ENCODE peak calls at places on chromosomes 16 and 17, in six cellular contexts. H is RCC 7860, Q is left kidney, D is tibial nerve, B is activated gamma-delta T cell, X is mesothelial cell of epicardium. F is an unnamed sample.

GRCh38 chr17:31754239-31754945 is 104.7 kb downstream of the COPRS start:
- DNase-seq in B (no peak), X (no peak), Q (no peak), D (no peak), H (peak), F (no peak)

GRCh38 chr16:29986931-29987330 is 8.5 kb downstream of the HIRIP3 start:
- DNase-seq in H (no peak), X (no peak), B (no peak), Q (no peak), D (no peak), F (no peak)

GRCh38 chr17:6429266-6429665 is 5.7 kb downstream of the AIPL1 start:
- DNase-seq in D (no peak), X (no peak), Q (no peak), H (no peak), B (no peak), F (no peak)

GRCh38 chr17:76969598-76970172 is 101.5 kb downstream of the MGAT5B start:
- DNase-seq in Q (peak), D (no peak), B (peak), X (no peak), H (no peak), F (no peak)

GRCh38 chr17:60154616-60155426 is 5.0 kb downstream of the CA4 start:
- DNase-seq in X (no peak), B (no peak), H (no peak), Q (no peak), D (peak), F (no peak)

GRCh38 chr17:76193616-76194015 is 46.7 kb downstream of the RNF157 start:
- DNase-seq in H (no peak), X (no peak), D (no peak), Q (peak), B (no peak), F (no peak)

GRCh38 chr17:68089881-68090280 is 54.3 kb downstream of the KPNA2 start:
- DNase-seq in B (no peak), D (peak), X (no peak), H (peak), Q (no peak), F (peak)

GRCh38 chr17:41678907-41679739 is 9.6 kb upstream of the EIF1 start:
- DNase-seq in H (peak), D (no peak), Q (peak), X (no peak), B (no peak), F (peak)

GRCh38 chr16:8611886-8612595 is 9.5 kb upstream of the METTL22 start:
- DNase-seq in X (no peak), H (no peak), Q (no peak), B (no peak), D (no peak), F (no peak)

GRCh38 chr16:56365552-56365951 is 59.8 kb downstream of the AMFR start:
- DNase-seq in H (no peak), Q (no peak), X (no peak), B (no peak), D (no peak), F (no peak)

GRCh38 chr16:57306676-57307341 is 22.3 kb upstream of the PLLP start:
- DNase-seq in X (no peak), B (no peak), H (no peak), Q (no peak), D (no peak), F (no peak)

GRCh38 chr17:8729860-8730259 is 14.8 kb downstream of the CCDC42 start:
- DNase-seq in D (no peak), B (no peak), X (no peak), H (no peak), Q (no peak), F (no peak)

GRCh38 chr16:2023098-2023925 is 3.4 kb upstream of the NHERF2 start:
- DNase-seq in Q (peak), H (peak), X (peak), D (peak), B (peak), F (peak)

GRCh38 chr17:73872816-73873215 is 228.6 kb upstream of the SDK2 start:
- DNase-seq in X (no peak), D (no peak), B (no peak), Q (peak), H (no peak), F (no peak)

GRCh38 chr17:32536736-32537646 is 50.2 kb downstream of the CDK5R1 start:
- DNase-seq in B (no peak), H (no peak), X (no peak), D (no peak), Q (no peak), F (no peak)

GRCh38 chr16:88378401-88378800 is 4.4 kb upstream of the ZNF469 start:
- DNase-seq in H (no peak), X (no peak), B (no peak), Q (no peak), D (no peak), F (no peak)

GRCh38 chr16:82082543-82083244 is 47.6 kb downstream of the HSD17B2 start:
- DNase-seq in Q (peak), B (no peak), D (no peak), X (no peak), H (no peak), F (no peak)

GRCh38 chr16:79009911-79010310 is 590.6 kb downstream of the MAF start:
- DNase-seq in X (no peak), B (no peak), Q (no peak), D (no peak), H (no peak), F (no peak)

GRCh38 chr17:18248300-18248731 is 10.2 kb downstream of the FLII start:
- DNase-seq in X (no peak), H (peak), Q (peak), D (peak), B (no peak), F (peak)

GRCh38 chr16:58393138-58393504 is 850 bp downstream of the GINS3 start:
- DNase-seq in B (no peak), H (no peak), X (no peak), Q (no peak), D (no peak), F (peak)

GRCh38 chr17:34823023-34823422 is 138.2 kb downstream of the CCT6B start:
- DNase-seq in X (no peak), B (no peak), D (no peak), H (no peak), Q (no peak), F (no peak)

GRCh38 chr16:11517926-11518325 is 68.8 kb downstream of the LITAF start:
- DNase-seq in B (no peak), D (no peak), Q (no peak), X (no peak), H (no peak), F (no peak)

GRCh38 chr16:69726313-69727060 is at the start of gene NQO1:
- DNase-seq in Q (peak), X (peak), B (peak), D (peak), H (peak), F (peak)

GRCh38 chr16:73399486-73399885 is 351.6 kb upstream of the ZFHX3 start:
- DNase-seq in D (no peak), Q (no peak), H (peak), B (no peak), X (no peak), F (no peak)

F was measured in OCI-M1.